ENCODE peak calls at places on chromosomes 2 and 18, in nine cellular contexts. C, W, A, Q, S, F, L, K and H are unnamed samples.

GRCh38 chr2:216881411-216881810 is 21.5 kb upstream of the TNP1 start:
- DNase-seq in C (no peak), W (no peak), A (no peak), Q (no peak), S (no peak), F (no peak), L (no peak), K (no peak), H (no peak)

GRCh38 chr2:46034535-46034934 is 262.7 kb upstream of the EPAS1 start:
- DNase-seq in C (no peak), W (no peak), A (no peak), Q (no peak), S (no peak), F (peak; percentile 37), L (no peak), K (no peak), H (no peak)

GRCh38 chr2:2847131-2847740 is 516.2 kb upstream of the MYT1L start:
- DNase-seq in C (no peak), W (no peak), A (no peak), Q (no peak), S (no peak), F (no peak), L (no peak), K (no peak), H (peak; percentile 98)

GRCh38 chr2:138020432-138020831 is 56.2 kb downstream of the HNMT start:
- DNase-seq in C (no peak), W (no peak), A (no peak), Q (no peak), S (no peak), F (no peak), L (no peak), K (peak; percentile 9), H (no peak)

GRCh38 chr2:119181391-119181790 is 22.8 kb upstream of the C1QL2 start:
- DNase-seq in C (no peak), W (no peak), A (no peak), Q (no peak), S (no peak), F (no peak), L (no peak), K (no peak), H (no peak)

GRCh38 chr18:59267511-59268126 is 5.6 kb downstream of the RAX start:
- DNase-seq in C (no peak), W (no peak), A (peak; percentile 59), Q (no peak), S (no peak), F (peak; percentile 14), L (no peak), K (peak; percentile 75), H (no peak)

GRCh38 chr2:74975016-74975415 is 16.6 kb downstream of the POLE4 start:
- DNase-seq in C (no peak), W (no peak), A (no peak), Q (no peak), S (no peak), F (no peak), L (no peak), K (no peak), H (no peak)

GRCh38 chr2:191114403-191114886 is 36.3 kb downstream of the STAT4 start:
- DNase-seq in C (no peak), W (no peak), A (no peak), Q (no peak), S (peak; percentile 25), F (peak; percentile 10), L (no peak), K (no peak), H (no peak)

GRCh38 chr2:152627010-152627957 is 90.0 kb downstream of the PRPF40A start:
- DNase-seq in C (no peak), W (no peak), A (peak; percentile 15), Q (no peak), S (no peak), F (peak; percentile 73), L (no peak), K (peak; percentile 19), H (peak; percentile 64)